ENCODE peak calls at places on chromosomes 5 and 9, in ten cellular contexts. One of them, this sample, is unnamed.

GRCh38 chr9:136107953-136108647 is 10.6 kb downstream of the TMEM250 start:
- DNase-seq in CD8-positive, alpha-beta T cell: no peak
- DNase-seq in CD4-positive, CD25-positive, alpha-beta regulatory T cell: no peak
- DNase-seq in H54: no peak
- DNase-seq in HFFc6: no peak
- DNase-seq in CD4-positive, alpha-beta memory T cell: no peak
- DNase-seq in AG09309: no peak
- DNase-seq in GM12865: no peak
- DNase-seq in activated T-cell treated with anti-CD3 and anti-CD28 coated beads, Interleukin-2, amount 50 U/mL, for 72 hours: no peak
- DNase-seq in kidney tubule cell: no peak
- DNase-seq in this sample: no peak

GRCh38 chr5:143261748-143262392 is 141.6 kb downstream of the NR3C1 start:
- DNase-seq in HFFc6: peak
- DNase-seq in CD8-positive, alpha-beta T cell: no peak
- DNase-seq in CD4-positive, alpha-beta memory T cell: no peak
- DNase-seq in GM12865: no peak
- DNase-seq in activated T-cell treated with anti-CD3 and anti-CD28 coated beads, Interleukin-2, amount 50 U/mL, for 72 hours: no peak
- DNase-seq in kidney tubule cell: peak
- DNase-seq in AG09309: no peak
- DNase-seq in H54: no peak
- DNase-seq in CD4-positive, CD25-positive, alpha-beta regulatory T cell: no peak
- DNase-seq in this sample: no peak

GRCh38 chr9:76456202-76456926 is 2.6 kb upstream of the GCNT1 start:
- DNase-seq in AG09309: no peak
- DNase-seq in GM12865: peak
- DNase-seq in HFFc6: no peak
- DNase-seq in CD4-positive, alpha-beta memory T cell: peak
- DNase-seq in kidney tubule cell: peak
- DNase-seq in activated T-cell treated with anti-CD3 and anti-CD28 coated beads, Interleukin-2, amount 50 U/mL, for 72 hours: no peak
- DNase-seq in CD4-positive, CD25-positive, alpha-beta regulatory T cell: peak
- DNase-seq in CD8-positive, alpha-beta T cell: peak
- DNase-seq in H54: peak
- DNase-seq in this sample: no peak

GRCh38 chr9:33372900-33373299 is 29.5 kb downstream of the AQP7 start:
- DNase-seq in AG09309: no peak
- DNase-seq in activated T-cell treated with anti-CD3 and anti-CD28 coated beads, Interleukin-2, amount 50 U/mL, for 72 hours: no peak
- DNase-seq in CD4-positive, CD25-positive, alpha-beta regulatory T cell: no peak
- DNase-seq in HFFc6: no peak
- DNase-seq in CD8-positive, alpha-beta T cell: no peak
- DNase-seq in GM12865: no peak
- DNase-seq in H54: no peak
- DNase-seq in CD4-positive, alpha-beta memory T cell: no peak
- DNase-seq in kidney tubule cell: no peak
- DNase-seq in this sample: no peak

GRCh38 chr9:119370816-119371215 is 1.6 kb upstream of the BRINP1 start:
- DNase-seq in HFFc6: no peak
- DNase-seq in AG09309: no peak
- DNase-seq in CD4-positive, alpha-beta memory T cell: no peak
- DNase-seq in CD8-positive, alpha-beta T cell: no peak
- DNase-seq in CD4-positive, CD25-positive, alpha-beta regulatory T cell: no peak
- DNase-seq in H54: peak
- DNase-seq in kidney tubule cell: peak
- DNase-seq in GM12865: peak
- DNase-seq in activated T-cell treated with anti-CD3 and anti-CD28 coated beads, Interleukin-2, amount 50 U/mL, for 72 hours: no peak
- DNase-seq in this sample: no peak

GRCh38 chr5:138943615-138944173 is 68.6 kb upstream of the LRRTM2 start:
- DNase-seq in H54: no peak
- DNase-seq in AG09309: no peak
- DNase-seq in kidney tubule cell: peak
- DNase-seq in CD4-positive, alpha-beta memory T cell: no peak
- DNase-seq in HFFc6: no peak
- DNase-seq in CD4-positive, CD25-positive, alpha-beta regulatory T cell: no peak
- DNase-seq in GM12865: no peak
- DNase-seq in CD8-positive, alpha-beta T cell: no peak
- DNase-seq in activated T-cell treated with anti-CD3 and anti-CD28 coated beads, Interleukin-2, amount 50 U/mL, for 72 hours: no peak
- DNase-seq in this sample: no peak

GRCh38 chr5:170691623-170692022 is 91.9 kb upstream of the GABRP start:
- DNase-seq in H54: no peak
- DNase-seq in AG09309: no peak
- DNase-seq in GM12865: no peak
- DNase-seq in activated T-cell treated with anti-CD3 and anti-CD28 coated beads, Interleukin-2, amount 50 U/mL, for 72 hours: no peak
- DNase-seq in CD4-positive, CD25-positive, alpha-beta regulatory T cell: no peak
- DNase-seq in HFFc6: no peak
- DNase-seq in CD4-positive, alpha-beta memory T cell: no peak
- DNase-seq in kidney tubule cell: no peak
- DNase-seq in CD8-positive, alpha-beta T cell: no peak
- DNase-seq in this sample: no peak

GRCh38 chr9:16627967-16628366 is 242.5 kb downstream of the BNC2 start:
- DNase-seq in HFFc6: peak
- DNase-seq in CD4-positive, alpha-beta memory T cell: no peak
- DNase-seq in activated T-cell treated with anti-CD3 and anti-CD28 coated beads, Interleukin-2, amount 50 U/mL, for 72 hours: no peak
- DNase-seq in H54: peak
- DNase-seq in GM12865: peak
- DNase-seq in AG09309: peak
- DNase-seq in CD8-positive, alpha-beta T cell: no peak
- DNase-seq in CD4-positive, CD25-positive, alpha-beta regulatory T cell: no peak
- DNase-seq in kidney tubule cell: peak
- DNase-seq in this sample: no peak

GRCh38 chr9:93041108-93041802 is 17.2 kb upstream of the SUSD3 start:
- DNase-seq in kidney tubule cell: no peak
- DNase-seq in AG09309: no peak
- DNase-seq in GM12865: peak
- DNase-seq in CD8-positive, alpha-beta T cell: no peak
- DNase-seq in H54: peak
- DNase-seq in HFFc6: no peak
- DNase-seq in activated T-cell treated with anti-CD3 and anti-CD28 coated beads, Interleukin-2, amount 50 U/mL, for 72 hours: no peak
- DNase-seq in CD4-positive, alpha-beta memory T cell: no peak
- DNase-seq in CD4-positive, CD25-positive, alpha-beta regulatory T cell: no peak
- DNase-seq in this sample: no peak

GRCh38 chr9:131370638-131371037 is 23.2 kb upstream of the PRRC2B start:
- DNase-seq in H54: no peak
- DNase-seq in CD4-positive, alpha-beta memory T cell: no peak
- DNase-seq in HFFc6: no peak
- DNase-seq in CD8-positive, alpha-beta T cell: no peak
- DNase-seq in AG09309: no peak
- DNase-seq in CD4-positive, CD25-positive, alpha-beta regulatory T cell: no peak
- DNase-seq in GM12865: no peak
- DNase-seq in kidney tubule cell: no peak
- DNase-seq in activated T-cell treated with anti-CD3 and anti-CD28 coated beads, Interleukin-2, amount 50 U/mL, for 72 hours: no peak
- DNase-seq in this sample: no peak

GRCh38 chr5:54924487-54924886 is 60.9 kb downstream of the ESM1 start:
- DNase-seq in HFFc6: no peak
- DNase-seq in GM12865: no peak
- DNase-seq in activated T-cell treated with anti-CD3 and anti-CD28 coated beads, Interleukin-2, amount 50 U/mL, for 72 hours: no peak
- DNase-seq in CD8-positive, alpha-beta T cell: no peak
- DNase-seq in CD4-positive, alpha-beta memory T cell: no peak
- DNase-seq in AG09309: no peak
- DNase-seq in kidney tubule cell: no peak
- DNase-seq in H54: no peak
- DNase-seq in CD4-positive, CD25-positive, alpha-beta regulatory T cell: no peak
- DNase-seq in this sample: no peak

GRCh38 chr5:32018476-32019436 is 155.4 kb downstream of the GOLPH3 start:
- DNase-seq in H54: no peak
- DNase-seq in activated T-cell treated with anti-CD3 and anti-CD28 coated beads, Interleukin-2, amount 50 U/mL, for 72 hours: no peak
- DNase-seq in GM12865: no peak
- DNase-seq in AG09309: no peak
- DNase-seq in HFFc6: no peak
- DNase-seq in kidney tubule cell: no peak
- DNase-seq in CD4-positive, alpha-beta memory T cell: no peak
- DNase-seq in CD8-positive, alpha-beta T cell: no peak
- DNase-seq in CD4-positive, CD25-positive, alpha-beta regulatory T cell: no peak
- DNase-seq in this sample: no peak

GRCh38 chr9:10613413-10613812 is 611 bp upstream of the PTPRD start:
- DNase-seq in CD8-positive, alpha-beta T cell: no peak
- DNase-seq in H54: no peak
- DNase-seq in AG09309: no peak
- DNase-seq in CD4-positive, CD25-positive, alpha-beta regulatory T cell: no peak
- DNase-seq in activated T-cell treated with anti-CD3 and anti-CD28 coated beads, Interleukin-2, amount 50 U/mL, for 72 hours: no peak
- DNase-seq in CD4-positive, alpha-beta memory T cell: no peak
- DNase-seq in HFFc6: no peak
- DNase-seq in GM12865: no peak
- DNase-seq in kidney tubule cell: no peak
- DNase-seq in this sample: no peak

GRCh38 chr9:96048116-96048953 is 172.8 kb downstream of the ERCC6L2 start:
- DNase-seq in AG09309: no peak
- DNase-seq in activated T-cell treated with anti-CD3 and anti-CD28 coated beads, Interleukin-2, amount 50 U/mL, for 72 hours: peak
- DNase-seq in kidney tubule cell: peak
- DNase-seq in HFFc6: no peak
- DNase-seq in CD4-positive, alpha-beta memory T cell: no peak
- DNase-seq in GM12865: no peak
- DNase-seq in H54: no peak
- DNase-seq in CD8-positive, alpha-beta T cell: no peak
- DNase-seq in CD4-positive, CD25-positive, alpha-beta regulatory T cell: no peak
- DNase-seq in this sample: no peak

GRCh38 chr5:98643544-98643943 is 129.9 kb upstream of the RGMB start:
- DNase-seq in HFFc6: no peak
- DNase-seq in GM12865: no peak
- DNase-seq in AG09309: no peak
- DNase-seq in activated T-cell treated with anti-CD3 and anti-CD28 coated beads, Interleukin-2, amount 50 U/mL, for 72 hours: no peak
- DNase-seq in CD8-positive, alpha-beta T cell: no peak
- DNase-seq in CD4-positive, alpha-beta memory T cell: no peak
- DNase-seq in CD4-positive, CD25-positive, alpha-beta regulatory T cell: no peak
- DNase-seq in kidney tubule cell: no peak
- DNase-seq in H54: no peak
- DNase-seq in this sample: no peak

GRCh38 chr5:76426391-76426802 is 23.3 kb downstream of the IQGAP2 start:
- DNase-seq in kidney tubule cell: no peak
- DNase-seq in activated T-cell treated with anti-CD3 and anti-CD28 coated beads, Interleukin-2, amount 50 U/mL, for 72 hours: no peak
- DNase-seq in GM12865: no peak
- DNase-seq in AG09309: no peak
- DNase-seq in HFFc6: no peak
- DNase-seq in CD8-positive, alpha-beta T cell: no peak
- DNase-seq in H54: no peak
- DNase-seq in CD4-positive, CD25-positive, alpha-beta regulatory T cell: no peak
- DNase-seq in CD4-positive, alpha-beta memory T cell: no peak
- DNase-seq in this sample: no peak

GRCh38 chr9:126428524-126429175 is 102.0 kb downstream of the MVB12B start:
- DNase-seq in GM12865: no peak
- DNase-seq in CD4-positive, CD25-positive, alpha-beta regulatory T cell: no peak
- DNase-seq in CD4-positive, alpha-beta memory T cell: no peak
- DNase-seq in kidney tubule cell: no peak
- DNase-seq in activated T-cell treated with anti-CD3 and anti-CD28 coated beads, Interleukin-2, amount 50 U/mL, for 72 hours: no peak
- DNase-seq in CD8-positive, alpha-beta T cell: no peak
- DNase-seq in H54: no peak
- DNase-seq in AG09309: no peak
- DNase-seq in HFFc6: no peak
- DNase-seq in this sample: no peak

GRCh38 chr5:35608881-35609779 is 8.5 kb upstream of the SPEF2 start:
- DNase-seq in CD4-positive, CD25-positive, alpha-beta regulatory T cell: no peak
- DNase-seq in AG09309: peak
- DNase-seq in kidney tubule cell: no peak
- DNase-seq in CD4-positive, alpha-beta memory T cell: no peak
- DNase-seq in activated T-cell treated with anti-CD3 and anti-CD28 coated beads, Interleukin-2, amount 50 U/mL, for 72 hours: no peak
- DNase-seq in GM12865: no peak
- DNase-seq in HFFc6: no peak
- DNase-seq in CD8-positive, alpha-beta T cell: no peak
- DNase-seq in H54: no peak
- DNase-seq in this sample: no peak

GRCh38 chr9:84917366-84918063 is 248.0 kb downstream of the NTRK2 start:
- DNase-seq in CD4-positive, CD25-positive, alpha-beta regulatory T cell: no peak
- DNase-seq in GM12865: no peak
- DNase-seq in CD8-positive, alpha-beta T cell: no peak
- DNase-seq in CD4-positive, alpha-beta memory T cell: no peak
- DNase-seq in HFFc6: no peak
- DNase-seq in kidney tubule cell: peak
- DNase-seq in H54: no peak
- DNase-seq in activated T-cell treated with anti-CD3 and anti-CD28 coated beads, Interleukin-2, amount 50 U/mL, for 72 hours: no peak
- DNase-seq in AG09309: no peak
- DNase-seq in this sample: no peak

GRCh38 chr9:116733010-116733641 is 46.0 kb downstream of the TRIM32 start:
- DNase-seq in H54: no peak
- DNase-seq in CD4-positive, CD25-positive, alpha-beta regulatory T cell: no peak
- DNase-seq in CD4-positive, alpha-beta memory T cell: no peak
- DNase-seq in HFFc6: no peak
- DNase-seq in AG09309: no peak
- DNase-seq in GM12865: peak
- DNase-seq in kidney tubule cell: no peak
- DNase-seq in activated T-cell treated with anti-CD3 and anti-CD28 coated beads, Interleukin-2, amount 50 U/mL, for 72 hours: no peak
- DNase-seq in CD8-positive, alpha-beta T cell: no peak
- DNase-seq in this sample: no peak

GRCh38 chr5:3537942-3538341 is 57.7 kb upstream of the IRX1 start:
- DNase-seq in H54: no peak
- DNase-seq in kidney tubule cell: no peak
- DNase-seq in GM12865: no peak
- DNase-seq in AG09309: no peak
- DNase-seq in CD4-positive, alpha-beta memory T cell: no peak
- DNase-seq in activated T-cell treated with anti-CD3 and anti-CD28 coated beads, Interleukin-2, amount 50 U/mL, for 72 hours: no peak
- DNase-seq in HFFc6: no peak
- DNase-seq in CD4-positive, CD25-positive, alpha-beta regulatory T cell: no peak
- DNase-seq in CD8-positive, alpha-beta T cell: no peak
- DNase-seq in this sample: no peak